ENCODE peak calls at places on chromosomes 5 and 9, in four cellular contexts. F, R, Y and W are unnamed samples.

GRCh38 chr9:127778280-127779135 is at the start of gene SH2D3C:
- DNase-seq in Y (peak; percentile 66), R (no peak), F (no peak), W (no peak)

GRCh38 chr9:30584559-30584958 is 1799.9 kb upstream of the ACO1 start:
- DNase-seq in F (no peak), R (no peak), Y (no peak), W (no peak)

GRCh38 chr5:178416919-178417318 is 173.3 kb downstream of the COL23A1 start:
- DNase-seq in F (no peak), Y (no peak), R (no peak), W (no peak)

GRCh38 chr5:134994560-134995156 is 27.0 kb downstream of the CATSPER3 start:
- DNase-seq in R (no peak), F (peak; percentile 16), Y (no peak), W (no peak)

GRCh38 chr9:14136646-14137370 is 177.1 kb downstream of the NFIB start:
- DNase-seq in F (peak; percentile 4), R (no peak), Y (no peak), W (no peak)

GRCh38 chr9:19102181-19102630 is 498 bp downstream of the HAUS6 start:
- DNase-seq in R (peak; percentile 32), F (peak; percentile 47), Y (peak; percentile 17), W (peak; percentile 9)

GRCh38 chr5:38453506-38453905 is 102.9 kb downstream of the LIFR start:
- DNase-seq in R (peak; percentile 78), F (no peak), Y (no peak), W (no peak)

GRCh38 chr5:65103674-65104035 is 334.9 kb downstream of the CWC27 start:
- DNase-seq in F (no peak), Y (no peak), R (no peak), W (no peak)

GRCh38 chr9:36640982-36641381 is 68.3 kb downstream of the MELK start:
- DNase-seq in Y (no peak), R (no peak), F (no peak), W (no peak)

GRCh38 chr5:445591-445990 is 2.6 kb downstream of the EXOC3 start:
- DNase-seq in F (no peak), Y (no peak), R (no peak), W (no peak)

GRCh38 chr9:34633851-34634550 is 3.6 kb downstream of the SIGMAR1 start:
- DNase-seq in Y (peak; percentile 66), F (peak; percentile 78), R (peak; percentile 69), W (peak; percentile 81)

GRCh38 chr9:135230817-135231520 is 143.5 kb downstream of the OLFM1 start:
- DNase-seq in R (no peak), Y (no peak), F (no peak), W (no peak)

GRCh38 chr9:35650341-35651158 is at the start of gene SIT1:
- DNase-seq in Y (no peak), F (no peak), R (peak; percentile 34), W (no peak)

GRCh38 chr9:89567649-89568048 is 37.2 kb upstream of the GADD45G start:
- DNase-seq in R (no peak), F (no peak), Y (no peak), W (no peak)

GRCh38 chr9:103304797-103305196 is 309.7 kb downstream of the CYLC2 start:
- DNase-seq in R (no peak), F (no peak), Y (no peak), W (no peak)

GRCh38 chr5:177194278-177194677 is 60.7 kb downstream of the NSD1 start:
- DNase-seq in F (peak; percentile 34), R (no peak), Y (no peak), W (peak; percentile 41)

GRCh38 chr5:9313751-9314150 is 232.1 kb downstream of the SEMA5A start:
- DNase-seq in R (no peak), Y (no peak), F (no peak), W (peak; percentile 11)

GRCh38 chr5:140148508-140148907 is 22.8 kb downstream of the IGIP start:
- DNase-seq in R (no peak), F (no peak), Y (no peak), W (peak; percentile 20)

GRCh38 chr9:91192379-91192775 is 169.3 kb downstream of the AUH start:
- DNase-seq in F (no peak), Y (no peak), R (no peak), W (no peak)

GRCh38 chr5:1877434-1878049 is 5.2 kb downstream of the IRX4 start:
- DNase-seq in Y (no peak), R (no peak), F (no peak), W (no peak)

GRCh38 chr5:9790276-9790675 is 160.1 kb upstream of the TAS2R1 start:
- DNase-seq in Y (no peak), F (no peak), R (no peak), W (no peak)

GRCh38 chr9:14307989-14308750 is 5.8 kb downstream of the NFIB start:
- DNase-seq in F (no peak), R (no peak), Y (no peak), W (no peak)

GRCh38 chr5:174177976-174178600 is 132.6 kb downstream of the NSG2 start:
- DNase-seq in Y (no peak), F (no peak), R (no peak), W (no peak)

GRCh38 chr9:83425240-83425639 is 113.0 kb downstream of the FRMD3 start:
- DNase-seq in Y (no peak), R (no peak), F (no peak), W (no peak)

GRCh38 chr9:79233542-79233941 is 338.2 kb upstream of the TLE4 start:
- DNase-seq in F (peak; percentile 29), R (no peak), Y (no peak), W (peak; percentile 1)

GRCh38 chr5:150345716-150346115 is 11.8 kb upstream of the TCOF1 start:
- DNase-seq in Y (no peak), R (no peak), F (no peak), W (no peak)

GRCh38 chr9:74824654-74825053 is 63.1 kb downstream of the TRPM6 start:
- DNase-seq in F (peak; percentile 86), R (no peak), Y (peak; percentile 72), W (no peak)

GRCh38 chr9:91101598-91102168 is 260.0 kb downstream of the AUH start:
- DNase-seq in R (peak; percentile 89), Y (peak; percentile 73), F (no peak), W (no peak)

GRCh38 chr5:158796812-158797497 is 302.8 kb downstream of the EBF1 start:
- DNase-seq in Y (no peak), R (no peak), F (no peak), W (no peak)
- H3K36me3 ChIP-seq in Y (no peaks in the 10 kb centered on the region), R (no peaks in the 10 kb centered on the region), F (no peaks in the 10 kb centered on the region), W (no peaks in the 10 kb centered on the region)

GRCh38 chr9:8730618-8731017 is 931.0 kb upstream of the DMAC1 start:
- DNase-seq in R (no peak), F (no peak), Y (no peak), W (no peak)

GRCh38 chr9:8736805-8737204 is 937.2 kb upstream of the DMAC1 start:
- DNase-seq in Y (no peak), F (no peak), R (no peak), W (no peak)

GRCh38 chr9:8732367-8733075 is 932.9 kb upstream of the DMAC1 start:
- DNase-seq in Y (no peak), R (no peak), F (peak; percentile 17), W (no peak)

GRCh38 chr9:8734760-8735159 is 935.2 kb upstream of the DMAC1 start:
- DNase-seq in Y (no peak), R (no peak), F (no peak), W (peak; percentile 57)

GRCh38 chr9:8733096-8733954 is 933.7 kb upstream of the DMAC1 start:
- DNase-seq in F (peak; percentile 98), Y (no peak), R (no peak), W (no peak)
- H3K4me3 ChIP-seq in F (no peak overlapping the region), Y (peak overlapping the region; percentile 8), R (no peak overlapping the region), W (no peak overlapping the region)

GRCh38 chr5:54649041-54649504 is 131.5 kb downstream of the SNX18 start:
- DNase-seq in Y (no peak), R (no peak), F (no peak), W (no peak)
- H3K4me1 ChIP-seq in Y (no peaks in the 10 kb centered on the region), R (peaks cover 46% of the 10 kb centered on the region), F (peaks cover 54% of the 10 kb centered on the region), W (no peaks in the 10 kb centered on the region)

GRCh38 chr9:93255994-93256877 is 72.3 kb downstream of the WNK2 start:
- DNase-seq in Y (peak; percentile 3), R (no peak), F (no peak), W (no peak)

GRCh38 chr9:93256878-93257807 is 73.2 kb downstream of the WNK2 start:
- DNase-seq in R (no peak), Y (peak; percentile 6), F (no peak), W (no peak)

GRCh38 chr9:93258419-93258817 is 74.5 kb downstream of the WNK2 start:
- DNase-seq in F (no peak), Y (no peak), R (no peak), W (no peak)

GRCh38 chr9:93258818-93259489 is 75.0 kb downstream of the WNK2 start:
- DNase-seq in R (no peak), F (no peak), Y (peak; percentile 6), W (no peak)

GRCh38 chr9:93257808-93258331 is 73.9 kb downstream of the WNK2 start:
- DNase-seq in Y (no peak), F (no peak), R (no peak), W (no peak)
- H3K36me3 ChIP-seq in Y (no peaks in the 10 kb centered on the region), F (no peaks in the 10 kb centered on the region), R (no peaks in the 10 kb centered on the region), W (no peaks in the 10 kb centered on the region)

DNA sequence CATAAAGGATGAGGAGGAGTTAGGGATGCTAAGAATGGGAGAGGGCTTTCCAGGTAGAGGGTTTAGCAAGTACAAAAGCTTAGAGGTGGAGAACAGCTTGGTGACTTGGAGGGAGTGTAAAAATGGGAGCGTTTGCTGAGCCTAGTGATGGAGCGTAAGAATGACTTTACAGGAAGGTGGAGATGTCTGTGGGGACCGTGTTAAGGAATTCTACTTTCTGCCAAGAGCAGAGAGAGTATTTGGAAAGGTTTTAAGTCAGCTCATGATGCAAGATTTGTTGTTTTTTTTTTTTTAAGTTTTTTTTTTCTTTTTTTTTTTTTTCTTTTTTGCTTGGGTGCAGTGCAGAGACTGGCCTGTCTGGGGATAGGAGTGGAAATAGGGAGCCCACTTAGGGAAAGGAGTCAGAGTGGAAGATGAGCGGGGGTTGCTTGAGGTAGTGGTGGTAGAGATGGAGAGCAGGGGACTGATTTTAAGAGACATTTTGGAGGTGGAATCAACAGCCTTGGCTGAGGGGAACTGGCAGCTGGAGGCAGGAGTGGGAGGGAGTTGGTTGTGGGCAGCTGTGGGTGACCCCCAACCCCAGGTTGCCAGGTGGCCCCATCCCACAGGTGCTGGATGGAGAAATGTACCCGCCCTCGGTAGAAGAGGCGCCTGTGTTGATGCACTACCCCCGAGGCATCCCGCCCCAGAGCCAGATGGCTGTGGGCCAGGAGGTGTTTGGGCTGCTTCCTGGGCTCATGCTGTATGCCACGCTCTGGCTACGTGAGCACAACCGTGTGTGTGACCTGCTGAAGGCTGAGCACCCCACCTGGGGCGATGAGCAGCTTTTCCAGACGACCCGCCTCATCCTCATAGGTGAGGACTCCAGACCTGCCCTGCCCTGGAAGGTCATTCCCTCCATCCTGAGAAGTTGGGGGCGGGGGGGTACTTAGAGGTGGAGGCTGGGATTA is 12.4 kb downstream of the PTGS1 start:
- DNase-seq in F (no peak), Y (no peak), R (no peak), W (no peak)
- H3K4me3 ChIP-seq in F (no peak overlapping the region), Y (no peak overlapping the region), R (no peak overlapping the region), W (no peak overlapping the region)

GRCh38 chr5:162243651-162244050 is 176.1 kb downstream of the GABRG2 start:
- DNase-seq in Y (no peak), F (no peak), R (no peak), W (peak; percentile 16)
- H3K4me1 ChIP-seq in Y (no peaks in the 10 kb centered on the region), F (no peaks in the 10 kb centered on the region), R (no peaks in the 10 kb centered on the region), W (peaks cover 4% of the 10 kb centered on the region)